ENCODE peak calls at places on chromosomes 2 and 18, in seven cellular contexts. H is adrenal gland, J is GM13977, K is A549, V is ascending aorta, L is keratinocyte, E is WERI-Rb-1. C is an unnamed sample.

GRCh38 chr2:68100189-68100588 is 37.4 kb upstream of the C1D start:
- DNase-seq in J (no peak), L (no peak), V (no peak), H (no peak), E (no peak), K (no peak), C (no peak)

GRCh38 chr2:19380532-19380931 is 22.1 kb upstream of the OSR1 start:
- DNase-seq in E (peak), V (no peak), K (peak), J (no peak), H (no peak), L (no peak), C (no peak)

GRCh38 chr18:62781893-62782292 is 66.6 kb downstream of the PHLPP1 start:
- DNase-seq in K (peak), V (no peak), E (no peak), L (peak), J (no peak), H (peak), C (no peak)

GRCh38 chr18:78659748-78660147 is 319.9 kb upstream of the SALL3 start:
- DNase-seq in L (no peak), V (no peak), K (no peak), H (no peak), E (peak), J (no peak), C (no peak)

GRCh38 chr2:222115296-222115695 is 183.5 kb downstream of the PAX3 start:
- DNase-seq in V (no peak), K (no peak), H (no peak), E (no peak), L (no peak), J (no peak), C (no peak)

GRCh38 chr2:61928816-61929471 is 23.5 kb downstream of the COMMD1 start:
- DNase-seq in E (no peak), H (no peak), K (no peak), L (no peak), V (no peak), J (no peak), C (no peak)

GRCh38 chr2:186518945-186519344 is 32.9 kb downstream of the ZC3H15 start:
- DNase-seq in V (no peak), J (no peak), K (peak), E (no peak), H (no peak), L (no peak), C (no peak)

GRCh38 chr2:162301151-162301804 is 17.2 kb downstream of the IFIH1 start:
- DNase-seq in L (no peak), V (no peak), K (peak), J (no peak), E (peak), H (peak), C (no peak)

GRCh38 chr18:55737266-55737665 is 149.3 kb upstream of the TCF4 start:
- DNase-seq in J (no peak), E (no peak), H (no peak), K (no peak), L (no peak), V (no peak), C (no peak)

GRCh38 chr18:68667121-68667520 is 47.8 kb downstream of the TMX3 start:
- DNase-seq in K (no peak), L (no peak), E (no peak), J (no peak), H (no peak), V (no peak), C (no peak)

GRCh38 chr2:63856302-63856600 is 14.6 kb downstream of the UGP2 start:
- DNase-seq in J (no peak), E (no peak), K (no peak), V (no peak), L (no peak), H (no peak), C (no peak)

GRCh38 chr2:115208493-115209164 is 766.2 kb downstream of the DPP10 start:
- DNase-seq in H (no peak), V (no peak), K (no peak), L (no peak), E (no peak), J (no peak), C (no peak)

GRCh38 chr2:37080674-37081073 is 3.5 kb downstream of the HEATR5B start:
- DNase-seq in J (no peak), K (no peak), H (no peak), E (no peak), V (no peak), L (no peak), C (no peak)

GRCh38 chr18:7784171-7784570 is 217.1 kb downstream of the PTPRM start:
- DNase-seq in J (no peak), L (no peak), V (no peak), E (no peak), H (no peak), K (no peak), C (no peak)

GRCh38 chr2:85878719-85879390 is 9.9 kb downstream of the ST3GAL5 start:
- DNase-seq in J (no peak), V (no peak), H (no peak), E (no peak), L (no peak), K (no peak), C (no peak)

GRCh38 chr2:108184421-108184820 is 55.3 kb upstream of the SULT1C3 start:
- DNase-seq in V (no peak), H (no peak), L (no peak), E (peak), K (peak), J (peak), C (no peak)

GRCh38 chr2:1661891-1662605 is 82.3 kb downstream of the PXDN start:
- DNase-seq in K (no peak), V (no peak), J (no peak), H (no peak), E (no peak), L (no peak), C (no peak)

GRCh38 chr2:41414486-41415230 is 633.2 kb upstream of the PKDCC start:
- DNase-seq in K (peak), E (peak), V (no peak), H (peak), L (no peak), J (peak), C (peak)

GRCh38 chr2:11023326-11024009 is 111.7 kb downstream of the KCNF1 start:
- DNase-seq in K (no peak), J (no peak), V (no peak), H (no peak), L (no peak), E (no peak), C (no peak)

GRCh38 chr2:148994341-148994740 is 44.2 kb upstream of the LYPD6B start:
- DNase-seq in V (no peak), J (no peak), L (no peak), K (no peak), E (no peak), H (no peak), C (no peak)

GRCh38 chr2:118387509-118387908 is 299.2 kb downstream of the INSIG2 start:
- DNase-seq in E (no peak), L (peak), J (no peak), H (no peak), K (peak), V (no peak), C (no peak)

GRCh38 chr2:188928643-188929042 is 45.5 kb upstream of the COL3A1 start:
- DNase-seq in H (no peak), V (no peak), K (no peak), J (no peak), L (no peak), E (no peak), C (no peak)

GRCh38 chr2:160906878-160907277 is 253.3 kb upstream of the TANK start:
- DNase-seq in L (no peak), J (no peak), V (no peak), E (no peak), K (peak), H (no peak), C (no peak)

GRCh38 chr18:26436176-26437031 is 111.9 kb downstream of the KCTD1 start:
- DNase-seq in J (no peak), H (peak), E (no peak), L (no peak), V (no peak), K (peak), C (no peak)

GRCh38 chr18:11999431-11999830 is 18.1 kb downstream of the IMPA2 start:
- DNase-seq in K (no peak), V (no peak), H (no peak), L (no peak), E (no peak), J (no peak), C (no peak)

GRCh38 chr18:43665239-43665788 is 388.0 kb upstream of the SYT4 start:
- DNase-seq in H (no peak), J (no peak), V (no peak), L (peak), E (no peak), K (no peak), C (no peak)

GRCh38 chr2:234873828-234874173 is 78.0 kb upstream of the SH3BP4 start:
- DNase-seq in L (no peak), E (no peak), H (peak), J (no peak), V (no peak), K (peak), C (no peak)

GRCh38 chr2:1979101-1979500 is 234.8 kb upstream of the PXDN start:
- DNase-seq in K (no peak), H (no peak), J (no peak), V (no peak), E (no peak), L (no peak), C (no peak)

GRCh38 chr18:65876310-65876709 is 125.5 kb downstream of the CDH7 start:
- DNase-seq in K (no peak), E (no peak), H (no peak), J (no peak), V (no peak), L (no peak), C (no peak)

GRCh38 chr18:45522371-45522770 is 92.9 kb upstream of the SLC14A2 start:
- DNase-seq in K (no peak), V (no peak), L (no peak), E (no peak), J (no peak), H (no peak), C (no peak)

DNA sequence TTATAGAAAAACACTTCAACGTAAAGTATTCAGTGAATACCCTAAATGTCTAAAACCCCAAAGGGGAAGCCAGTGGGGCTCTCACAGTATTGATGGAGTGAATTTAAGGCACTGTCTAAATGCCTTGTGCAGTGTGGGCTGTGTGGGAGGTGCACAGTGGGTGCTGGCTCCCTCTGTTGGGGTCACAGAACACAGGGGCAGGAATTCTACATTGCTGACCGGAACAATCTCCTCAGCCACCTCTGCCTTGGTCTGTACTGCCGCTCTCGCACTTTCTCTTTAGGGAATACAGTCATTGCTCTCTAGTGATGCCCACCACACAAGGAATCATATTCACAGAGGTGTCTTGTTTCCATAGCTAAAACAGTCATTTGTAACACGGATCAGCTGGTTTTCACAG is 45.4 kb downstream of the SPRED2 start:
- DNase-seq in V (no peak), H (no peak), K (no peak), E (peak), J (no peak), L (no peak), C (no peak)
- TF ChIP-seq CTCF in V (no peak), H (no peak), K (no peak), E (peak), J (no peak), L (no peak), C (no peak)

GRCh38 chr2:101985101-101985792 is 6.5 kb upstream of the IL1R2 start:
- DNase-seq in K (no peak), E (no peak), J (no peak), V (no peak), L (peak), H (no peak), C (no peak)

GRCh38 chr2:101982630-101983029 is 9.1 kb upstream of the IL1R2 start:
- DNase-seq in E (no peak), J (no peak), V (no peak), K (no peak), H (no peak), L (no peak), C (no peak)

GRCh38 chr2:101983486-101983885 is 8.3 kb upstream of the IL1R2 start:
- DNase-seq in J (no peak), E (no peak), V (no peak), K (no peak), H (no peak), L (no peak), C (no peak)

GRCh38 chr2:101984656-101985055 is 7.1 kb upstream of the IL1R2 start:
- DNase-seq in J (no peak), H (no peak), V (no peak), L (no peak), E (no peak), K (no peak), C (no peak)

DNA sequence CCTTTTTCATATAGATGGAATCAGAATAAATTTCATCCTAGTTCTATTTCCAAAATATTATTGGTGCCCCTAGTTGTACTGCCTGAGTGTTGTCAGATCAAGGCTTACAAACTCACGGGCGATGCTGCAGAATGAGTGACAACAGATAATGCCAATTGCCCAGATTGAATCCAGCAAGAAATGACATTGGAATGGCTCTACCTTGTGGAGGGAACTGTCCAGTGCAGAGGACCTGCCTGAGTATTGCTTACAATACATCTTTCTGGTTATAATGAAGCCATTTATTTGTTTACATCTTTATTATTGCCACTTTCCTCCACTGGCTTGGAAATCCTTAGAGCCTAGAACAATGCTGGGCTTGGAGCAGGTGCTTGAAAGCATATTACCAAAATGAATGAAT is 7.8 kb upstream of the IL1R2 start:
- DNase-seq in J (no peak), H (no peak), K (no peak), V (no peak), L (no peak), E (no peak), C (no peak)
- TF ChIP-seq CTCF in J (no peak), H (no peak), K (peak), V (no peak), L (peak), E (no peak), C (no peak)

GRCh38 chr2:34012728-34013302 is 413.7 kb upstream of the FAM98A start:
- DNase-seq in J (peak), H (peak), L (peak), K (peak), V (no peak), E (peak), C (no peak)
- TF ChIP-seq CTCF in J (peak), H (peak), L (peak), K (peak), V (peak), E (peak), C (peak)

GRCh38 chr18:5626130-5626880 is 82.5 kb upstream of the EPB41L3 start:
- DNase-seq in H (no peak), V (no peak), K (no peak), E (no peak), L (no peak), J (no peak), C (no peak)
- TF ChIP-seq CTCF in H (peak), V (no peak), K (no peak), E (no peak), L (no peak), J (no peak), C (no peak)

GRCh38 chr2:209936106-209936663 is 66.3 kb upstream of the RPE start:
- DNase-seq in K (peak), J (no peak), E (no peak), H (no peak), V (no peak), L (no peak), C (no peak)

GRCh38 chr2:209937893-209938292 is 64.5 kb upstream of the RPE start:
- DNase-seq in E (no peak), J (no peak), V (no peak), K (no peak), H (peak), L (no peak), C (no peak)

GRCh38 chr2:209938906-209939305 is 63.5 kb upstream of the RPE start:
- DNase-seq in H (no peak), L (no peak), E (no peak), V (no peak), K (no peak), J (no peak), C (no peak)

GRCh38 chr2:209929369-209929768 is 73.1 kb upstream of the RPE start:
- DNase-seq in L (no peak), E (no peak), H (no peak), V (no peak), J (no peak), K (no peak), C (no peak)

GRCh38 chr2:209933499-209934458 is 68.7 kb upstream of the RPE start:
- DNase-seq in V (no peak), K (no peak), E (no peak), H (peak), L (no peak), J (no peak), C (no peak)
- TF ChIP-seq CTCF in V (no peak), K (no peak), E (no peak), H (no peak), L (peak), J (no peak), C (no peak)

GRCh38 chr18:3238742-3239141 is 8.9 kb upstream of the MYL12A start:
- DNase-seq in E (peak), K (no peak), L (no peak), J (no peak), V (no peak), H (no peak), C (no peak)
- TF ChIP-seq CTCF in E (peak), K (no peak), L (no peak), J (no peak), V (no peak), H (no peak), C (no peak)

GRCh38 chr2:106106627-106107508 is 87.2 kb downstream of the UXS1 start:
- DNase-seq in K (no peak), H (no peak), J (peak), V (no peak), E (no peak), L (no peak), C (no peak)

GRCh38 chr2:106108791-106109190 is 85.3 kb downstream of the UXS1 start:
- DNase-seq in H (no peak), L (no peak), J (no peak), V (no peak), K (no peak), E (no peak), C (no peak)

GRCh38 chr2:106109675-106110074 is 84.4 kb downstream of the UXS1 start:
- DNase-seq in H (no peak), V (no peak), E (no peak), L (no peak), K (no peak), J (no peak), C (no peak)

GRCh38 chr2:106108351-106108750 is 85.8 kb downstream of the UXS1 start:
- DNase-seq in L (no peak), V (no peak), E (no peak), H (peak), K (peak), J (no peak), C (no peak)

GRCh38 chr2:106107509-106108131 is 86.5 kb downstream of the UXS1 start:
- DNase-seq in L (no peak), K (peak), E (no peak), H (no peak), V (no peak), J (peak), C (no peak)
- TF ChIP-seq CTCF in L (peak), K (no peak), E (no peak), H (no peak), V (no peak), J (peak), C (no peak)

DNA sequence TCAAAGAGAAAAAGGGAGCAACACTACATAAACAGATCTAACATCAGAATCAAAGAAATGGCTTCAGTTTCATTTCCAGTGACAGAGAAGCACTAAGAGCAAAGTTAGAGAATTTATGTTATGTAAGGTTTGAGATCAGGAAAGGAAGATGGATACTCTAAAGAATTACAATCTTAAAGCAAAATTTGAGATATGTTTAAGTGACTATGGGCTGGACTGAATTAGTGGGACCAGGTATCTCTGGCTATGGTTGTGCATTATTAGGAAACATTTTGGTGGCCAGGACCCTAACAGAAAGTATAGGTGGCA is 208.2 kb downstream of the CCDC178 start:
- DNase-seq in J (no peak), H (no peak), K (no peak), L (no peak), V (no peak), E (no peak), C (no peak)
- TF ChIP-seq CTCF in J (no peak), H (no peak), K (no peak), L (no peak), V (no peak), E (no peak), C (no peak)

GRCh38 chr18:57052173-57052572 is 94.7 kb upstream of the BOD1L2 start:
- DNase-seq in K (no peak), L (no peak), J (peak), H (no peak), V (no peak), E (no peak), C (no peak)
- TF ChIP-seq CTCF in K (no peak), L (no peak), J (peak), H (no peak), V (no peak), E (peak), C (peak)